ENCODE peak calls at places on chromosomes 12 and 14, in five cellular contexts. D, I, R, Y and Z are unnamed samples. For H3K4me1, the result is how much of the 10 kb centered on the place peaks cover.

GRCh38 chr12:69046372-69046771 is 113.4 kb upstream of the CPM start:
- DNase-seq in D (no peak), R (no peak), Y (no peak), I (no peak), Z (no peak)

GRCh38 chr14:28088125-28088524 is 678.5 kb upstream of the FOXG1 start:
- DNase-seq in I (no peak), R (peak), D (no peak), Y (no peak), Z (no peak)

GRCh38 chr12:13368971-13369370 is 172.4 kb downstream of the EMP1 start:
- DNase-seq in Y (no peak), I (no peak), D (no peak), R (peak), Z (no peak)

GRCh38 chr12:3641428-3641883 is 111.5 kb downstream of the CRACR2A start:
- DNase-seq in D (no peak), R (no peak), I (no peak), Y (no peak), Z (no peak)

GRCh38 chr12:77339610-77340009 is 274.2 kb upstream of the E2F7 start:
- DNase-seq in R (no peak), I (no peak), Y (no peak), D (no peak), Z (no peak)

GRCh38 chr12:62581288-62582064 is 114.8 kb downstream of the MON2 start:
- DNase-seq in I (no peak), D (no peak), Y (no peak), R (peak), Z (peak)

GRCh38 chr12:68482660-68483059 is 128.0 kb upstream of the RAP1B start:
- DNase-seq in I (peak), Y (no peak), R (no peak), D (peak), Z (no peak)

GRCh38 chr14:94636744-94637412 is 24.7 kb downstream of the SERPINA3 start:
- DNase-seq in D (no peak), R (no peak), I (no peak), Y (no peak), Z (no peak)

GRCh38 chr12:5318874-5319273 is 113.0 kb upstream of the NTF3 start:
- DNase-seq in R (no peak), I (peak), D (no peak), Y (no peak), Z (no peak)

GRCh38 chr12:31220633-31221565 is 105.1 kb downstream of the SINHCAF start:
- DNase-seq in I (no peak), D (no peak), R (no peak), Y (no peak), Z (no peak)

GRCh38 chr14:19729359-19729758 is 14.0 kb upstream of the OR4Q3 start:
- DNase-seq in R (no peak), D (no peak), Y (no peak), I (no peak), Z (no peak)

GRCh38 chr12:106997916-106998315 is 11.0 kb upstream of the MTERF2 start:
- DNase-seq in Y (no peak), R (no peak), I (no peak), D (no peak), Z (no peak)

GRCh38 chr14:36661506-36662257 is at the start of gene PAX9:
- DNase-seq in R (peak), I (peak), D (peak), Y (peak), Z (no peak)

GRCh38 chr14:77203611-77204456 is 22.2 kb downstream of the TMEM63C start:
- DNase-seq in R (no peak), Y (no peak), D (no peak), I (no peak), Z (no peak)

GRCh38 chr14:91380610-91381371 is 36.8 kb downstream of the CCDC88C start:
- DNase-seq in I (no peak), Y (no peak), R (no peak), D (peak), Z (no peak)

GRCh38 chr12:6765634-6766581 is at the start of gene PTMS:
- DNase-seq in I (peak), D (peak), R (peak), Y (peak), Z (no peak)

GRCh38 chr12:62698701-62699101 is 232.1 kb downstream of the MON2 start:
- DNase-seq in D (no peak), R (no peak), Y (no peak), I (no peak), Z (no peak)

GRCh38 chr14:64566651-64567122 is 16.9 kb downstream of the PPP1R36 start:
- DNase-seq in D (no peak), I (no peak), Y (no peak), R (no peak), Z (no peak)

GRCh38 chr14:77458249-77458950 is 507 bp downstream of the AHSA1 start:
- DNase-seq in R (no peak), Y (no peak), D (peak), I (peak), Z (no peak)

GRCh38 chr12:101690544-101691118 is 6.8 kb upstream of the CHPT1 start:
- DNase-seq in I (no peak), Y (no peak), D (no peak), R (no peak), Z (no peak)

GRCh38 chr14:71454513-71455332 is 477.5 kb upstream of the RGS6 start:
- DNase-seq in I (no peak), R (no peak), Y (no peak), D (no peak), Z (no peak)

GRCh38 chr14:45868377-45868776 is 615.4 kb upstream of the MIS18BP1 start:
- DNase-seq in D (no peak), I (no peak), Y (no peak), R (no peak), Z (no peak)

GRCh38 chr14:97486601-97487120 is 689.5 kb downstream of the VRK1 start:
- DNase-seq in Y (no peak), D (no peak), I (no peak), R (no peak), Z (no peak)

GRCh38 chr12:157644-158043 is 56.3 kb downstream of the SLC6A12 start:
- DNase-seq in D (no peak), Y (no peak), R (no peak), I (no peak), Z (no peak)

GRCh38 chr14:94538070-94538740 is 23.0 kb upstream of the SERPINA4 start:
- DNase-seq in R (no peak), D (no peak), Y (no peak), I (peak), Z (no peak)

GRCh38 chr14:63972323-63972932 is 119.6 kb downstream of the SYNE2 start:
- DNase-seq in I (no peak), R (no peak), Y (no peak), D (no peak), Z (no peak)

GRCh38 chr12:48934312-48934706 is 9.0 kb upstream of the FKBP11 start:
- DNase-seq in Y (no peak), D (peak), I (no peak), R (no peak), Z (no peak)

GRCh38 chr14:102323102-102323501 is 3.6 kb downstream of the ZNF839 start:
- DNase-seq in Y (peak), R (no peak), D (peak), I (peak), Z (no peak)

GRCh38 chr12:5188413-5188930 is 144.8 kb downstream of the KCNA5 start:
- DNase-seq in Y (no peak), R (no peak), I (no peak), D (no peak), Z (no peak)

GRCh38 chr12:62651138-62651537 is 184.5 kb downstream of the MON2 start:
- DNase-seq in I (no peak), Y (no peak), R (no peak), D (no peak), Z (no peak)

GRCh38 chr12:87667378-87667777 is 361.8 kb downstream of the C12orf50 start:
- DNase-seq in R (no peak), I (no peak), D (no peak), Y (no peak), Z (no peak)

GRCh38 chr14:75991753-75992152 is 6.2 kb downstream of the IFT43 start:
- DNase-seq in I (no peak), R (no peak), D (no peak), Y (no peak), Z (no peak)

GRCh38 chr12:57693317-57693658 is 644 bp upstream of the OS9 start:
- DNase-seq in Y (no peak), I (no peak), D (no peak), R (no peak), Z (no peak)
- H3K4me3 ChIP-seq in Y (peak), I (peak), D (peak), R (no peak), Z (no peak)

GRCh38 chr14:104983231-104983721 is 2.3 kb upstream of the CLBA1 start:
- DNase-seq in I (no peak), Y (no peak), R (no peak), D (no peak), Z (no peak)
- H3K4me1 ChIP-seq in I (under half), Y (under half), R (under half), D (under half), Z (under half)

DNA sequence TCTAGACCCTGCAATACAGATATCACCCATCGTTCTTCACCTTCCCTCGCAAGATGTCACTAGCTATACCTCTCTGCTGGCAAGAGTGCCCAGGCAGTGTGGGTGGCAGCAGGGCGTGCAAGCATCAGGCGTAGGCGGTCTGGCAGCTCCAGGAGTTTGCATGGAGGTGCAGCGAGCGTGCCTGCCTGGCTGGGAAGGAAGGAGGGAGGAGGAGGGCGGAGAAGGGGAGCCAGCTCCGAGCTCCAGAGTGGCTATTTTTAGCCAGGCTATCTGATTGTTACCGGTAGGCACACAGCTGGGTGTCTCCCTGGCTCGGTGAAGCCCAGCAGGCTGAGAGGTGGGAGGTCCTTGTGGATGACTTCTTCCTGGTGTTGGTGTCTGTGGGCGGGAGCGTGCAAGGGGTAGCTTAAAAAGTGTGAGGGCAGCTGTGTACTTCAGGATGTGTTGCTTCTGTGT is 6.2 kb downstream of the FOXJ2 start:
- DNase-seq in R (peak), I (peak), D (peak), Y (peak), Z (peak)
- H3K4me3 ChIP-seq in R (peak), I (peak), D (peak), Y (peak), Z (no peak)

GRCh38 chr14:99043756-99044155 is 228.2 kb downstream of the BCL11B start:
- DNase-seq in R (no peak), I (no peak), Y (no peak), D (no peak), Z (no peak)

GRCh38 chr14:99042376-99043257 is 229.4 kb downstream of the BCL11B start:
- DNase-seq in R (no peak), D (no peak), Y (no peak), I (no peak), Z (no peak)

GRCh38 chr14:99041141-99041819 is 230.7 kb downstream of the BCL11B start:
- DNase-seq in I (no peak), R (no peak), Y (no peak), D (no peak), Z (no peak)

GRCh38 chr14:99041820-99042174 is 230.2 kb downstream of the BCL11B start:
- DNase-seq in R (no peak), D (no peak), I (no peak), Y (no peak), Z (no peak)

DNA sequence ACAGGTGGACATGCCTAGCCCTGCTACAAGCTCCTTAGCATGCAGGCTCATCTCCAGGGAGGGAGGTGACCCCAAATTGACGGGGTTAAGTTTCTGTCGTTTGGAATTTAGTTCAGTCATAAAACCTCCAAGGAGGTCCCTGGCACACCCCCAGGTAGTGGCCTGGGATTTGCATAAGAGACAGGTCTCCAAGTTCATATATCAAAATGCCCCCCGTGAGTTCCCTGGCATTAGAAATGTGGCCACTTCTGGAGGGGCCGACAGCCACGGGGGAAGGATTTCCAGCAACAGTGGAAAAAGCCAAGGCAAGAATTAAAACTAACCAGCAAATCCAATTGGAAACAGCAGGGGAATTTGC is 228.8 kb downstream of the BCL11B start:
- DNase-seq in I (no peak), D (no peak), R (no peak), Y (no peak), Z (no peak)
- H3K4me1 ChIP-seq in I (under half), D (under half), R (under half), Y (under half), Z (under half)

DNA sequence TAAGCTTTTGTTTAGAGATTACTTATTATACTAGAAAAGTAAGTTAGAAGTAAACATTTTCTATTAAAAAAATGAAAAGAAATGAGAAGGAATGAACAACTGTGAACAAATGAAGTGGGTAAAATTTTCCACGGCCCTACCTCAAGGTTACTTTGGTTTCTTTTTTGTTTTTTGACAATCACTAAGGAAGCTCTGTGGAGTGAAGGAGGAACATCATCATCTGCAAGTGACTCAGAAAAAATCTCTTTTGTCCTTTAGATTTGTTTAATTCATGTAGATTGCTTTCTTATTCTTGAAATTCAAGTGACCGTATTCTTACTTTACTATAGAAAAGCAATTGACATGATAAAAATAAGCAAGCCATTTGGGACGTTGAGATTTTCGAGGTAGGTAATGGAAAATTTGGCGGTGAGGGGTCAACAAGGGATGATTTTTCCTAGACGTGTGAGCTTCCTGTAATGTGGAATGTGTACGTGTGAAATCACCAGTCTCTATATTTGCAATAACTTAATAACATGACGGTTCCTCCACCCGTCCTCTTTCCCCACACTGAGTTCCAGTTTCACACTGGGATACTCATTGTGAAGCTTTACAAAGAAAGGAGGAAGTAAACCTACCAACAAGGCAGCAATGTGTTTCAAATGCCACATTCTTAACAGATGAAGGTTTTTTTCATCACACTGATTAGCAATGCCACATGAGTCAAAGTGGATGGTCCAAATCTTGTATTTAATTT is 62.3 kb upstream of the EGLN3 start:
- DNase-seq in I (no peak), Y (no peak), R (no peak), D (no peak), Z (no peak)
- H3K4me3 ChIP-seq in I (no peak), Y (no peak), R (no peak), D (peak), Z (no peak)

DNA sequence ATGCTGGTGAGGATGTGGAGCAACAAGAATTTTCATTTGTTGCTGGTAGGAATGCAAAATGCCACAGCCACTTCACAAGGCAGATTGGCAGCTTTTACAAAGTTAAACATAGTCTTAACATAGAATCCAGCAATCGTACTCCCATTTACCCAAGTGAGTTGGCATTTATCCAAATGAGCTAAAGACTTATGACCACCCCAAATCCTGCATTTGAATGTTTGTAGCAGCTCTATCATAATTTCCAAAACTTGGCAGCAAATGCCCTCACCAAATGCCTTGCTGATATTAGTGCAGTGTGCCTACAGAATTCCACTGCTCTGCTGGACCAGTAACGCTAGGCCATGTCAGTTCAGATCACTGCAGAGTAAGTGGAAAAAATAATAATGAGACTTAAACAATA is 120.7 kb upstream of the AMIGO2 start:
- DNase-seq in R (no peak), I (no peak), D (no peak), Y (no peak), Z (no peak)
- H3K4me1 ChIP-seq in R (under half), I (under half), D (under half), Y (under half), Z (under half)

DNA sequence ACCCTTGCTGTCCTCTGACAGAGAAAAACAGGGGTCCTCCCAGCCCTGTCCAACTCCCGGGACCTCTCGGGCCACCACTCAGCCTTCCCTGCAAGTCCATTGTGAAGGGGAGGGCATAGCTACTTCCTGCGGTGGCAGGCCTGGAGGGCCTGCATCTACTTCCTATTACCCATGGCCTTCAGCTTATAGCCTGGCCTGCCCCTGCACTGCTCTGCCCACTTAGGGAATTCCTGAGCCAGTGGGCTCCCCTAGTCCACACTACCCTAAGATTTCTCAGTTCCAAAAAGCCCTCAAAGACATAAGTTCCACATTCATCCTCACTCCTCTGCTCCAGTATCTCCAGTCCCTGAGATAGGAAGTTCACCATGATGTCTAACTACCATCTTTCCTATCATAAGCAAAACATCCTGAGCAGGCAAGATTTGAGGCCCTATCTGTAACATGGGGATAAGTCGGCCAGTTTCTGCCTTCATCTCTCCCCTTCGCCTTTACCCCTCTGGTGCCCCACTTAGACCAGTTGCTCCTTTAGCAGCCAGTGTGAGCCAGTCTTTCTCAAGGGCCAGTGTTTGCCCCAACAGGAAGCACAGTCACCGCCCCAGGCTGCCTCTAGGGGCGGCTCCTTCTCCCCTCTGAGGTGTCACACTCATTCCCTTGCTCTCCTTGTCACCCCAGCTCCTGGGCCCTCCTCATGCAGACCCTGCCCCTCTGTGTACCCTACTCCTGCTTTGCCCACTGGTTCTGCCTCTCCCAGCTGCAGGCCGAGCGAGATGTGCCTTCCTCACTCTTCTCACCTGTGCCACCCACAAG is 10.9 kb downstream of the HDAC7 start:
- DNase-seq in Y (no peak), D (peak), I (peak), R (no peak), Z (no peak)
- H3K4me3 ChIP-seq in Y (no peak), D (no peak), I (peak), R (no peak), Z (no peak)

GRCh38 chr12:121765573-121765972 is 27.9 kb downstream of the RHOF start:
- DNase-seq in I (no peak), Y (no peak), R (no peak), D (no peak), Z (no peak)
- H3K4me1 ChIP-seq in I (under half), Y (under half), R (under half), D (under half), Z (under half)

GRCh38 chr12:67333649-67334048 is 64.5 kb downstream of the CAND1 start:
- DNase-seq in R (no peak), I (no peak), Y (no peak), D (no peak), Z (no peak)

GRCh38 chr12:67344979-67345710 is 76.0 kb downstream of the CAND1 start:
- DNase-seq in I (no peak), R (no peak), D (no peak), Y (no peak), Z (no peak)

GRCh38 chr12:67338426-67338825 is 69.3 kb downstream of the CAND1 start:
- DNase-seq in D (no peak), Y (no peak), R (no peak), I (no peak), Z (no peak)

DNA sequence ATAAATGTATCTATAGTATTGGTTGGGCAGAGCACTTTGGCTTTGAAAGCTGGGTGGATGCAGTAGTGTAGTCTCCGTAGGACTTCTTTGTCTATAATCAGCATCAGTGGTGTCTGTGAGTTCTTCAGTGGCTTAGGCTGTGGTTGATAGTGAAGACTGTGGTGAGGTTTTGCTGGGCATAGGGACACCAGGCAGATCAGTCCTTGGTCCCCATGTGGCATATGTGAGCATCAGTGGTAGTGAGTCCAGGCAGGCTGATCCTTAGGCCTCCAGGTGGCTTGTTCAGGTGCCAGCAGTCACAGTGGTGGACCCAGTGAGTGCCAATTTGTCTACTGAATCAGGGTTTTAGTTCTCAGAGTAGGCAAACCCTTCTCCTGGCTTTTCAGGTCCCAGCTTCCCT is 70.4 kb downstream of the CAND1 start:
- DNase-seq in R (no peak), Y (no peak), D (no peak), I (no peak), Z (no peak)
- H3K4me3 ChIP-seq in R (no peak), Y (no peak), D (no peak), I (no peak), Z (no peak)

GRCh38 chr12:80494836-80495235 is 50.8 kb downstream of the PTPRQ start:
- DNase-seq in R (no peak), D (no peak), Y (no peak), I (no peak), Z (no peak)
- H3K4me1 ChIP-seq in R (under half), D (under half), Y (under half), I (under half), Z (under half)